ENCODE peak calls at places on chromosomes 1 and 21, in four cellular contexts. F is endothelial cell of umbilical vein, S is sigmoid colon, E is GM12878. C is an unnamed sample.

GRCh38 chr1:162144268-162144667 is 74.8 kb downstream of the NOS1AP start:
- DNase-seq in S (no peak), E (no peak), F (no peak), C (no peak)

GRCh38 chr21:35525443-35525842 is 476.3 kb upstream of the RUNX1 start:
- DNase-seq in S (no peak), F (no peak), E (no peak), C (no peak)

GRCh38 chr1:212225871-212226302 is 59.3 kb upstream of the PPP2R5A start:
- DNase-seq in F (no peak), E (peak), S (no peak), C (no peak)

GRCh38 chr1:35488346-35488745 is 68.9 kb downstream of the KIAA0319L start:
- DNase-seq in S (no peak), E (no peak), F (no peak), C (no peak)

GRCh38 chr1:62900566-62900965 is 116.6 kb downstream of the ATG4C start:
- DNase-seq in F (no peak), S (no peak), E (no peak), C (no peak)

GRCh38 chr1:221994274-221994698 is 252.4 kb upstream of the DUSP10 start:
- DNase-seq in E (peak), F (no peak), S (no peak), C (no peak)

GRCh38 chr1:36669297-36669696 is 186.6 kb upstream of the CSF3R start:
- DNase-seq in F (no peak), S (no peak), E (no peak), C (no peak)

GRCh38 chr1:46181343-46182260 is 5.3 kb upstream of the P3R3URF start:
- DNase-seq in E (no peak), F (peak), S (no peak), C (no peak)

GRCh38 chr1:109812691-109813393 is 49.1 kb upstream of the EPS8L3 start:
- DNase-seq in F (no peak), S (no peak), E (no peak), C (no peak)

GRCh38 chr1:116911779-116912469 is 2.2 kb downstream of the PTGFRN start:
- DNase-seq in E (no peak), F (no peak), S (peak), C (no peak)

GRCh38 chr1:47188901-47189785 is 693 bp downstream of the PDZK1IP1 start:
- DNase-seq in S (no peak), F (no peak), E (no peak), C (no peak)

GRCh38 chr21:43300496-43301423 is 126.2 kb downstream of the SIK1 start:
- DNase-seq in S (no peak), F (no peak), E (no peak), C (no peak)

GRCh38 chr1:151032164-151032563 is 4.2 kb upstream of the BNIPL start:
- DNase-seq in E (no peak), F (no peak), S (no peak), C (no peak)

GRCh38 chr1:115839706-115840095 is 1.2 kb downstream of the NHLH2 start:
- DNase-seq in E (no peak), S (no peak), F (no peak), C (no peak)

GRCh38 chr1:6275826-6276764 is 15.2 kb upstream of the GPR153 start:
- DNase-seq in E (no peak), F (no peak), S (peak), C (no peak)

GRCh38 chr1:235516862-235517446 is 12.7 kb upstream of the B3GALNT2 start:
- DNase-seq in S (no peak), F (no peak), E (no peak), C (no peak)

GRCh38 chr1:160646711-160647328 is at the start of gene SLAMF1:
- DNase-seq in E (peak), F (no peak), S (no peak), C (no peak)

GRCh38 chr1:16236091-16236494 is 890 bp downstream of the CPLANE2 start:
- DNase-seq in E (peak), F (peak), S (peak), C (peak)

GRCh38 chr1:155970531-155971167 is 7.7 kb downstream of the ARHGEF2 start:
- DNase-seq in E (no peak), S (peak), F (peak), C (no peak)

GRCh38 chr1:231027136-231027925 is 12.7 kb downstream of the FAM89A start:
- DNase-seq in E (no peak), F (no peak), S (no peak), C (no peak)

GRCh38 chr1:178461676-178462075 is 35.1 kb downstream of the CLEC20A start:
- DNase-seq in F (no peak), E (no peak), S (no peak), C (no peak)

GRCh38 chr1:108871050-108871724 is 5.6 kb upstream of the GPSM2 start:
- DNase-seq in E (no peak), S (no peak), F (no peak), C (no peak)

GRCh38 chr1:22613951-22614350 is 22.5 kb upstream of the C1QA start:
- DNase-seq in S (no peak), F (no peak), E (no peak), C (no peak)

GRCh38 chr1:81670286-81670685 is 130.4 kb upstream of the ADGRL2 start:
- DNase-seq in E (no peak), F (peak), S (peak), C (peak)

GRCh38 chr1:11796036-11796828 is 9.5 kb downstream of the MTHFR start:
- DNase-seq in F (peak), S (peak), E (no peak), C (no peak)

GRCh38 chr1:236623371-236624166 is 19.3 kb upstream of the HEATR1 start:
- DNase-seq in S (no peak), F (peak), E (no peak), C (no peak)

GRCh38 chr1:238895911-238896310 is 490.5 kb upstream of the CHRM3 start:
- DNase-seq in E (no peak), F (no peak), S (no peak), C (no peak)

GRCh38 chr1:235910357-235911299 is 43.9 kb upstream of the LYST start:
- DNase-seq in F (peak), E (no peak), S (no peak), C (no peak)

GRCh38 chr1:165114022-165114888 is 242.3 kb downstream of the LMX1A start:
- DNase-seq in S (no peak), E (no peak), F (peak), C (peak)

GRCh38 chr21:17644186-17644585 is 31.5 kb upstream of the BTG3 start:
- DNase-seq in E (no peak), S (no peak), F (no peak), C (no peak)

GRCh38 chr1:61637470-61637869 is 87.5 kb downstream of the TM2D1 start:
- DNase-seq in E (no peak), F (no peak), S (no peak), C (no peak)

GRCh38 chr1:212967767-212968166 is 17.4 kb downstream of the VASH2 start:
- DNase-seq in S (peak), F (no peak), E (no peak), C (no peak)

GRCh38 chr1:235992868-235993267 is 72.0 kb downstream of the NID1 start:
- DNase-seq in E (no peak), F (no peak), S (no peak), C (no peak)

GRCh38 chr1:189500777-189501176 is 976.9 kb downstream of the BRINP3 start:
- DNase-seq in S (no peak), E (no peak), F (no peak), C (no peak)

GRCh38 chr1:210239295-210240155 is 6.9 kb downstream of the SERTAD4 start:
- DNase-seq in E (no peak), S (peak), F (peak), C (no peak)

GRCh38 chr1:60350531-60350930 is 277.0 kb upstream of the C1orf87 start:
- DNase-seq in S (no peak), F (no peak), E (no peak), C (no peak)

DNA sequence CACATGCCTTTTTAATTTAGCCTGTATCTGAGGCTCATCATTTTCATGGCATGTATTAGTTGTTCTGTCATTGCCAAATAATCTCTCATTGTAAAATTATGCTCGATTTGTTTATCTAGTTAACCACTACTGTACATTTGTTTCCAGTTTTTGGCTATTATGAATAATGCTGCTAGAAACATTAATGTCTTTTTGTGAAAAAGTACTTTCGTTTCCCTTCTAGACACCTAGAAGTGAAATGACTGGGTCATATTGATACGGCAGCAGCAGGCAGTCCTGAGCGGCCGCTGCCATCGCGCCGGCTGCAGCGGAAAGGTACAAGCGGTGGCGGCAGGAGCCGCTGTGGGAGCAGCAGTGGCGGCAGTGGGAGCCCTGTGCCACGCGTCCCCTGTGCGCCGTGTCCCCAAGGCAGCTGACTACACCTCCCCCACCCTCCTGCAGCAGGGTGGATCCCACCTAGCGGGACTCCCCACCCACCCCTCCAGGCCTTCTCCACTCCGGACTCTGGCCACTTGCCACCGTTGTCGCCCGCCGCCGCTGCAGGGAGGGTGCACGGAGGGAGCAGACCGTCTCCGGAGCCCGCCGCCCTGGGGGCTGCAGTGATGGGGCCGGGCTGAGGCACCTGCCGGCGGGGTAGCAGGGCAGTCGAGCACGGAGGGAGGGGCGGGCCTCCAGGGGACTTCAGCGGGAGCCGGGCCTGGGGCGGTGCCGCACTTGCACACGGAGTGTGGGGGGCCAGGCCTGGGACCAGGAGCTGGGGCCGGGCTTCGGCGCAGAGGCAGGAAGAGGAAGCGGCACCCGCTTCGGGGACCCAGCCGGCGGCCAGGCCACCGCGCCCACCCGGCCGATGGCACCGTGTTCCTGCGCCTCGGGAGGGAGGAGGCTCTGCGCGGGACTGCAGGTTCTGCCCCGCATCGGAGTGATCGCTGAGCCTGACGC is 66.8 kb upstream of the RGS7 start:
- DNase-seq in F (peak), E (no peak), S (no peak), C (no peak)
- TF ChIP-seq POLR2AphosphoS5 in F (no peak), E (no peak), S (no peak), C (no peak)

GRCh38 chr1:75438355-75438754 is 172.6 kb downstream of the SLC44A5 start:
- DNase-seq in S (no peak), E (no peak), F (no peak), C (no peak)
- TF ChIP-seq POLR2AphosphoS5 in S (no peak), E (no peak), F (no peak), C (no peak)

GRCh38 chr1:202202500-202203168 is 9.0 kb downstream of the LGR6 start:
- DNase-seq in S (no peak), F (no peak), E (no peak), C (no peak)

GRCh38 chr1:202201266-202201665 is 7.7 kb downstream of the LGR6 start:
- DNase-seq in F (no peak), S (no peak), E (no peak), C (no peak)

GRCh38 chr1:202199141-202199889 is 5.7 kb downstream of the LGR6 start:
- DNase-seq in F (no peak), S (no peak), E (no peak), C (peak)

GRCh38 chr1:202200112-202200548 is 6.5 kb downstream of the LGR6 start:
- DNase-seq in F (no peak), E (no peak), S (no peak), C (no peak)

GRCh38 chr1:202200669-202201068 is 7.1 kb downstream of the LGR6 start:
- DNase-seq in S (no peak), F (no peak), E (no peak), C (peak)
- TF ChIP-seq POLR2AphosphoS5 in S (no peak), F (no peak), E (no peak), C (no peak)

DNA sequence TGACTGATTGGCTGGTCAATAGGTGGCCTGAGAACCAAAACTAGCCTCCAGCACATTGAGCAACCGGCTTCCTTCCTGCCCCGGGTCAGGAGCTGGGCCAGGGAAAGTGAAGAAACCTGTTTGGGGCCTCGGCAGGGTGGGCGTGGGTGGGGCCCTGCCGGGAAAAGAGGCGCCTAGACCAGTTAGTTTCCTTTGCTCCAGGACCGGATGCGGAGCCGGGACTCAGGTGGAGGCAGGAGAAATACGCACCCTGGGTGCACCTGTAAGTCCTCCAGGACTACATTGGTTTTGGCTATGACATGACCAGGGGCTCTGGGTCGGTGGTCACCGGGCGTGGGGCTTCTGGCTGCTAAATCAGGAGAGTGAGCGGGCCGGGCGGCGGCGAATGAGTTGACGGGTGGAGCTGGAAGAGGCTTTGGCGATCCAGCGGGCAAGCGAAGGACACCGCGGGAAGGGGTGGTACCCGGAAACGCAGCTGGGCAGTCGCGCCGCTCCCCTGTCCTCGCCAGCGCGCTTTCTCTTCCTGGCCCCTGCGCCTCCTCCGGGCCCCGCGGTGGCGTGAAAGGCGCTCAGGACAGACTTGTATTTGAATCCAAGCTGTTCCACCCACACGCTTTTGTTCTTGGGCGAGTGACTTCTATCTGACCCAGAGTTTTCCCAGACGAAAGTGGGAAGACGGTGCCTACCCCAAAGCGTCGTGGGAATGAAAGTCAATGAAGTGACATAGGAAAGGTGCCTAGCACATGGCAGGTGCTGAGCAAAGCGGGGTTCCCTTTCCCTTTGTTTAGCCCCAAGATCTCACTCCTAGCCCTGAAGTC is 30.6 kb upstream of the JUN start:
- DNase-seq in F (peak), S (peak), E (no peak), C (peak)
- TF ChIP-seq POLR2AphosphoS5 in F (peak), S (peak), E (no peak), C (no peak)